ENCODE peak calls at places on chromosomes 6 and 20, in four cellular contexts. Z is WTC11, Y is HepG2, D is K562. T is an unnamed sample.

GRCh38 chr6:2460216-2460734 is 214.9 kb upstream of the GMDS start:
- DNase-seq in Z (no peak), Y (no peak), D (no peak), T (no peak)

GRCh38 chr6:28235912-28236452 is 10.9 kb downstream of the ZSCAN9 start:
- DNase-seq in Z (no peak), Y (no peak), D (no peak), T (no peak)

GRCh38 chr6:83958250-83958685 is 75.3 kb upstream of the MRAP2 start:
- DNase-seq in Z (no peak), Y (no peak), D (no peak), T (no peak)

GRCh38 chr6:21947751-21948386 is 349.0 kb downstream of the PRL start:
- DNase-seq in Z (no peak), Y (no peak), D (no peak), T (no peak)

GRCh38 chr6:87334683-87335082 is 5.6 kb upstream of the GJB7 start:
- DNase-seq in Z (no peak), Y (no peak), D (no peak), T (no peak)

GRCh38 chr6:7543761-7544424 is 2.4 kb downstream of the DSP start:
- DNase-seq in Z (no peak), Y (no peak), D (no peak), T (no peak)

GRCh38 chr6:27280540-27281000 is 31.5 kb downstream of the POM121L2 start:
- DNase-seq in Z (no peak), Y (peak), D (peak), T (no peak)

GRCh38 chr20:48695255-48695654 is 132.5 kb downstream of the PREX1 start:
- DNase-seq in Z (no peak), Y (no peak), D (no peak), T (no peak)

GRCh38 chr20:6636209-6637159 is 131.0 kb upstream of the BMP2 start:
- DNase-seq in Z (no peak), Y (peak), D (no peak), T (peak)

GRCh38 chr6:114162691-114163090 is 180.1 kb downstream of the HS3ST5 start:
- DNase-seq in Z (no peak), Y (no peak), D (no peak), T (no peak)

GRCh38 chr20:7346026-7346425 is 578.5 kb downstream of the BMP2 start:
- DNase-seq in Z (no peak), Y (no peak), D (no peak), T (no peak)

GRCh38 chr20:62360854-62361798 is 6.0 kb downstream of the LAMA5 start:
- DNase-seq in Z (peak), Y (no peak), D (no peak), T (no peak)

GRCh38 chr6:168541307-168541706 is 100.3 kb downstream of the SMOC2 start:
- DNase-seq in Z (no peak), Y (no peak), D (no peak), T (no peak)

GRCh38 chr6:19851273-19852089 is 14.3 kb downstream of the ID4 start:
- DNase-seq in Z (peak), Y (peak), D (no peak), T (peak)

GRCh38 chr20:62495798-62496325 is 20.1 kb upstream of the GATA5 start:
- DNase-seq in Z (no peak), Y (no peak), D (no peak), T (no peak)

GRCh38 chr6:137746264-137746663 is 120.8 kb upstream of the TNFAIP3 start:
- DNase-seq in Z (no peak), Y (no peak), D (no peak), T (no peak)

GRCh38 chr6:85756982-85757381 is 114.3 kb upstream of the SYNCRIP start:
- DNase-seq in Z (no peak), Y (no peak), D (no peak), T (peak)

GRCh38 chr6:160102956-160103824 is 18.4 kb upstream of the SLC22A1 start:
- DNase-seq in Z (peak), Y (peak), D (peak), T (peak)

GRCh38 chr6:142879527-142879926 is 65.4 kb downstream of the HIVEP2 start:
- DNase-seq in Z (no peak), Y (no peak), D (no peak), T (no peak)

GRCh38 chr6:42417641-42418112 is 34.0 kb downstream of the TRERF1 start:
- DNase-seq in Z (no peak), Y (no peak), D (no peak), T (no peak)

GRCh38 chr20:40481337-40481736 is 207.7 kb downstream of the MAFB start:
- DNase-seq in Z (no peak), Y (no peak), D (no peak), T (no peak)

GRCh38 chr20:33919653-33920052 is 74.1 kb upstream of the RALY start:
- DNase-seq in Z (no peak), Y (no peak), D (no peak), T (no peak)

GRCh38 chr6:28334272-28335039 is 1.5 kb downstream of the ZSCAN31 start:
- DNase-seq in Z (no peak), Y (no peak), D (no peak), T (no peak)

GRCh38 chr6:141726158-141726557 is 406.6 kb upstream of the GJE1 start:
- DNase-seq in Z (no peak), Y (no peak), D (no peak), T (no peak)

GRCh38 chr20:62025832-62026563 is 39.7 kb downstream of the TAF4 start:
- DNase-seq in Z (no peak), Y (peak), D (peak), T (no peak)

GRCh38 chr6:7628479-7628878 is 38.5 kb downstream of the SNRNP48 start:
- DNase-seq in Z (no peak), Y (no peak), D (no peak), T (no peak)

GRCh38 chr6:107585815-107586435 is 96.0 kb downstream of the SOBP start:
- DNase-seq in Z (no peak), Y (no peak), D (peak), T (no peak)

GRCh38 chr6:52603000-52603795 is 26.3 kb upstream of the TRAM2 start:
- DNase-seq in Z (no peak), Y (no peak), D (no peak), T (no peak)

GRCh38 chr6:148874698-148875293 is 128.0 kb downstream of the UST start:
- DNase-seq in Z (no peak), Y (no peak), D (no peak), T (no peak)

GRCh38 chr20:50247196-50248094 is 56.8 kb downstream of the CEBPB start:
- DNase-seq in Z (no peak), Y (no peak), D (no peak), T (no peak)

GRCh38 chr20:50837532-50838321 is 42.9 kb downstream of the BCAS4 start:
- DNase-seq in Z (no peak), Y (no peak), D (peak), T (no peak)

GRCh38 chr6:44737829-44738528 is 350.5 kb downstream of the CDC5L start:
- DNase-seq in Z (no peak), Y (no peak), D (no peak), T (no peak)

GRCh38 chr20:4601630-4602296 is 119.9 kb upstream of the PRND start:
- DNase-seq in Z (no peak), Y (no peak), D (no peak), T (no peak)

GRCh38 chr6:141024526-141024925 is 1108.2 kb upstream of the GJE1 start:
- DNase-seq in Z (no peak), Y (no peak), D (no peak), T (no peak)

GRCh38 chr20:45279992-45280391 is 25.6 kb upstream of the SLPI start:
- DNase-seq in Z (no peak), Y (no peak), D (no peak), T (no peak)

GRCh38 chr6:131244942-131245341 is 109.7 kb downstream of the AKAP7 start:
- DNase-seq in Z (no peak), Y (no peak), D (no peak), T (no peak)

GRCh38 chr20:61874421-61875068 is 191.1 kb downstream of the TAF4 start:
- DNase-seq in Z (peak), Y (peak), D (peak), T (no peak)

DNA sequence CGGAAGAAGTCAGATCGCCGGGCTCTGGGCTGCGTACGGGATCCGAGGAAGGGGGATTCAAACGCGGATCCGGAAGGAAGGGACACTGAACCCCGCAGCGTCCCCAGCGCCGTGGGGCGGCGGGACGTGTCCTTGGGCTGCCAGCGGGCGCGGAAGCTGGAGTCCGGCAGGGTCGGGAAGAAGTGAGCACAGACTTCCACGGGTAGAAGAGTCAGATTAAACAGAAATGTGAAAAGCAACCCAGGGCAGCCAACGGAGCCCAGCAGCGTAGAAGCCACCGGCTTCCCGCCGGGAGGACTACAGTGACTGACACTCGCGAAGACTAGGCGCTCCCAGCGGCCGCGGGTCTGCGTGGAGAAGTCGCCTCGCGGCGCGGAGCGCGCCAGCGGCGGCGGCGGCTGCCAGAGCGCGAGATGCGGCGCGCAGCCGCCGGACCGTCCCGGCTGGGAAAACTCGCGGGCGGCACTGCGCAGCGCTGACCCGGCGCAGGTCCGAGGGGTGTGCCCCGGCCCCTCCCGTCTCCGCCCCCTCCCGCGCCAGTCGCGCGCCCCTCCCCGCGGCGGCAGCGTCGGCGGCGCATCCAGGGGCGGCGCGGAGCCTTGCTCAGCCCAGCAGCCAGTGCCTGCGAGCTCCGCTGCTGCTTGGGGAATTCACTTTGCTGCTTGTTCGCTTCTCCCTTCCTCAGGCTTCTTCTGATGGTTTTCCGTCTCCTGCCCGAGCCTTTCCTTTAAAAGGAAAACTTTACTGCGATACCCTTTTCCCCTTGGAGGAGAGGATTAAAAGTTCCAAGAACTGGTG is at the start of gene SAMD5:
- DNase-seq in Z (peak), Y (peak), D (peak), T (peak)
- TF ChIP-seq HMGXB4 in Z (no peak), Y (no peak), D (no peak), T (no peak)

DNA sequence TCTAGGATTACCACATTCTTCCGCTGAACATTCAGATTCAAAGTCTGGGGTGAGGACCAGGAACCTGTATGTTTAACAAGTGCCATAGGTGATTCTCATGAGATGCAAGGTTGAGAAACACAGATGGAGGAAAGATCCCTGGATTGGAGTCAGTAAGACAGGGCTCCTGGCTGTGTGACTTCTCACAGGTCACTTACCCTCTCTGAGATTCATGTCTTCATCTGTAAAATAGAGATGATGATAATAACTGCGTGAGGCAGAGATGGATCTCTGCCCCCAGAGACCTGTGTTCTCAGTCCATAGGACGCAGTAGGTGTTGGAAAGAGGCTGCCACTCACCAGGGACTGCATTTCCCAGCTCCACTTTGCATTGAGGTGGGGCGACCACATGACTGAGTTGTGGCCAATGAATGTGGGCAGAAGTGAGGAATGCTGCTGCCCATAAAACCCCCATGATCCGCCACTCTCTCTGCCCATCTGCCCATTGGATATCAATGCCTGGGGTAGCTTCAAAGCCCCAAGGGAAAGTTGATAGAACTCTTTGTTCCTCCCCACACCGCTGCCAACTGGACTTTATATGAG is 13.6 kb upstream of the GDAP1L1 start:
- DNase-seq in Z (no peak), Y (no peak), D (no peak), T (no peak)
- TF ChIP-seq HMGXB4 in Z (no peak), Y (no peak), D (no peak), T (no peak)

DNA sequence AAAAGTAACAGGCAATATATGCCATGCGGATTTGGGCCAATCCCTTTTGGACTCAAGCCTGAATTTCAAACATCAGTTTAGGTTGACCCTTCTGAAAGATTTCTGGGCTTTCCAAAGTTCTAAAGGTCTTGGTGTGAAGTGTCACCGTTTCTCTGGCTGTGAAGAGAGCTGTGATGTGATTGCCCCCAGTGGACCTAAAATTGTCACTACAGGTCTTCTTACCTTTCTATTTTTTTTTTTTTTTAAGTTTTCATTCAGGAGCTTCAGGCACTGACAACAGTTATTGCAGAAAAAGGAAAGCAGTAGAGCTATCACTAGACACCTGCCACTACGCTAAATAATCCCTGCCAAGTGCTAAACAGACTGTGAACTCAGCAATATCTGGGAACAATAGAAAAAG is 75.7 kb upstream of the OPRM1 start:
- DNase-seq in Z (no peak), Y (no peak), D (no peak), T (no peak)
- TF ChIP-seq HMGXB4 in Z (no peak), Y (no peak), D (no peak), T (no peak)

GRCh38 chr6:133026705-133027104 is 212.3 kb downstream of the RPS12 start:
- DNase-seq in Z (no peak), Y (no peak), D (no peak), T (no peak)
- TF ChIP-seq HMGXB4 in Z (no peak), Y (no peak), D (no peak), T (no peak)

DNA sequence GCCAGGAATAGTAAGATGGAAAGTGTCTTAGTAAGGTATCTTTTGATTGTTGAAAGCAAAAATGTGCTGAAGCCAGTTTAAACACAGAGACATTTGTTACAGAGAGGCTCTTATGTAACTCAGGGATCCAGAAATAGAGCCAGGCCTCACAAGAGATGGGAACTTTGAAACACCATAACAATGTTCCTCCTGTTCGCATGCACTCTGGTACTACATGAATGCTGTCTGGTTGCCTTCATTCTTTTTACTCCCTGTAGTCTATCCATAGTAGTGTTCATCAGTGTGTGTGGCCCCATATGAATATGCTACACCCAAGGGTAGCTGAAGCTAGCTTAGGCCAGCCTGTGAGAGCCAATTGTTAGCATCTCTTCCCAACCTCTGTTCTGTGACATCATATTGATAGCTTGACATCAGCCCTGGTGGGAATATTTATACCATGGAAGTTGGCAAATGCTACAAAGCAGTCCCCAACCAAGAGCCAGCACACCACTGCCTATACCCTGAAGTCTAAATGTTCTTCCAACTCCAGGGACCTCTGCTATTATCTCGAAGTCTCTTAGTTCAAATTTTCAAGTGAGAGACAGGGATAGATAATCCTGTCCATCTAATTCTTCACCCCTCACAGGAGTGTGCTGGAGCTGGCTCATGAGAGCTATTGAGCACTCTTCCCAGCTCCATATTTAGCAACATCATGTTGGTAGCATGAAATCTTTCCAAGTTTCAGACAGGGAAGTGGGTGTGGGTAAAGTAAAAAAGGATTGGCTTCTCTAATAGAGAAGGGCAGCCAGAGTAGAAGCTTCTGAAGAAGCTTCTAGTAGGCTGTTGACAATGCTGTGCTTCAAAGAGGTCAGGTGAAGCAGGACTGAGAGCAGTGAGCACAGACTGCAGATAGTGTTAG is 7.0 kb downstream of the NDUFAF5 start:
- DNase-seq in Z (no peak), Y (peak), D (no peak), T (no peak)
- TF ChIP-seq HMGXB4 in Z (no peak), Y (no peak), D (no peak), T (no peak)

DNA sequence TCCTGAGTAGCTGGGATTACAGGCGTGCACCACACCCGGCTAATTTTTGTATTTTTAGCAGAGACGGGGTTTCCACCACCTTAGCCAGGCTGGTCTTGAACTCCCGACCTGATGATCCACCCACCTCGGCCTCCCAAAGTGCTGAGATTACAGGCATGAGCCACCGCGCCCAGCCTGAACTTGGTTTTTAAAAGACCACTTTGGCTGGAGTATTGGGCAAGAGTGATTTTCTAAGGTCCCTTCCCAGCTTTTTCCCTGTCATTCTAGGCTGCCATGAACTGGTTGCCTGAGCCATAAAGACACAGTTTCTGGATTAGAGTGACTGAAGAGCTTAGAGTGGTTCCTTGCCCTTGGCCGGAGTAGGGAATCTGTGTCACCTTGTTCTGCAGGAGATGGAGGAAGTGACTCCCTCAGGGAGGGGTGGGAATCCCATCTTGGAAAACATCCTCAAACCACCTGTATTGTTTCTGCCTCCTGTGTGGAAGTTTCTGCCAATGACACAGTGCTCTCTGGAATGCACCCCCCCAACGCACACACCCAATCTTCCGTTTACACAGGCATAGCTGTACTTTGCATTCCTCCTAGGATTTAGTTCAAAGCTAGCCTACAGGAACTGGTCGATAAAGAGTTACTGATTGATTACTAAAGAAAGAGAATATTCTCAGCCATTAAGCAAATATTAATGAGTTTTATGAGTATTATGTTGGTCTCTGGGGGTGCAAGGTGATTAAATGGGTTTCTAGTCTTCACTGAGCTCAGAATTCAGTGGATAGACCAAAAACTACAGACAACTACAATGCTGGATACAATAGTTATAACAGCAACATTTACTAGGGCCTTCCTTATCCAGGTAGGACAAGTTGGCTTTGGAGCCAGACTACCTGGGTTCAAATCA is 18.2 kb downstream of the BCL2L1 start:
- DNase-seq in Z (peak), Y (peak), D (no peak), T (peak)
- TF ChIP-seq HMGXB4 in Z (no peak), Y (peak), D (no peak), T (no peak)

GRCh38 chr6:50380409-50381105 is 330.8 kb upstream of the DEFB112 start:
- DNase-seq in Z (no peak), Y (no peak), D (no peak), T (no peak)

DNA sequence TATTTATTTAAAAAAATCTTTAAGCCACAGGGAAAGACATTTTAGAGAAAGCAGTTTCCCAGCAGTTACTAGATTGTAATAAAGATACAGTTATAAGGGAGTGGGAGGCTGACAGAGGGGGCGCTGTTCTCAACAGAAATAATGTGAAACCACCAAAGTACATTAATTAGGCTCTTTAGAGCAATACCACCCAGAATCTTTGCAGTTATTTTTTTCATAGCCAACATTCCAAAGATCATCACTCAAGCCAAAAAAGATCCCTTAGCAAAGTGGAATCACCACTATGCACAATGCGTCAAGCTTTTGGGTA is 331.3 kb upstream of the DEFB112 start:
- DNase-seq in Z (peak), Y (no peak), D (no peak), T (no peak)
- TF ChIP-seq HMGXB4 in Z (no peak), Y (no peak), D (no peak), T (no peak)

T was measured in A549.